ENCODE peak calls at places on chromosomes 13 and 19, in four cellular contexts. K, L, Y and I are unnamed samples.

GRCh38 chr13:21069561-21070004 is 8.2 kb upstream of the LATS2 start:
- DNase-seq in K (no peak), L (no peak), Y (no peak), I (no peak)

GRCh38 chr13:32407854-32408253 is 20.1 kb downstream of the N4BP2L1 start:
- DNase-seq in K (no peak), L (no peak), Y (no peak), I (peak; percentile 31)

GRCh38 chr13:109199280-109199679 is 569.9 kb downstream of the MYO16 start:
- DNase-seq in K (no peak), L (no peak), Y (no peak), I (no peak)

GRCh38 chr13:21033224-21033855 is 28.0 kb downstream of the LATS2 start:
- DNase-seq in K (no peak), L (no peak), Y (no peak), I (no peak)

GRCh38 chr19:17504030-17504429 is 7.4 kb upstream of the PGLS start:
- DNase-seq in K (no peak), L (no peak), Y (no peak), I (no peak)

GRCh38 chr19:50854636-50855410 is at the start of gene KLK3:
- DNase-seq in K (no peak), L (no peak), Y (no peak), I (no peak)

GRCh38 chr13:78608705-78609463 is 5.5 kb upstream of the POU4F1 start:
- DNase-seq in K (no peak), L (no peak), Y (no peak), I (no peak)

GRCh38 chr13:24032252-24032651 is 128.3 kb upstream of the SPATA13 start:
- DNase-seq in K (no peak), L (no peak), Y (no peak), I (no peak)

GRCh38 chr19:34996978-34997640 is 3.0 kb upstream of the GRAMD1A start:
- DNase-seq in K (peak; percentile 10), L (peak; percentile 25), Y (peak; percentile 24), I (no peak)

GRCh38 chr19:49546825-49547565 is 19.2 kb downstream of the RCN3 start:
- DNase-seq in K (peak; percentile 85), L (peak; percentile 70), Y (no peak), I (peak; percentile 80)

GRCh38 chr19:14689598-14690503 is at the start of gene ZNF333:
- DNase-seq in K (peak; percentile 97), L (peak; percentile 99), Y (peak; percentile 98), I (peak; percentile 97)

GRCh38 chr13:33953203-33953602 is 135.3 kb downstream of the RFC3 start:
- DNase-seq in K (no peak), L (no peak), Y (no peak), I (no peak)

GRCh38 chr13:111344471-111345191 is 24.2 kb downstream of the TEX29 start:
- DNase-seq in K (no peak), L (no peak), Y (peak; percentile 89), I (no peak)

GRCh38 chr19:50330365-50331078 is 1.3 kb upstream of the KCNC3 start:
- DNase-seq in K (peak; percentile 92), L (peak; percentile 74), Y (peak; percentile 91), I (peak; percentile 90)

GRCh38 chr19:38532939-38533338 is 84.8 kb downstream of the MAP4K1 start:
- DNase-seq in K (no peak), L (no peak), Y (peak; percentile 4), I (no peak)

GRCh38 chr19:33270769-33271168 is 31.6 kb downstream of the CEBPA start:
- DNase-seq in K (no peak), L (no peak), Y (no peak), I (no peak)

GRCh38 chr19:13036366-13036976 is 41.2 kb downstream of the NFIX start:
- DNase-seq in K (no peak), L (no peak), Y (peak; percentile 72), I (no peak)

GRCh38 chr13:35557475-35557874 is 81.0 kb upstream of the MAB21L1 start:
- DNase-seq in K (no peak), L (no peak), Y (no peak), I (no peak)

GRCh38 chr19:45161715-45162463 is 1.1 kb upstream of the NKPD1 start:
- DNase-seq in K (no peak), L (no peak), Y (no peak), I (no peak)

GRCh38 chr13:83274679-83275078 is 607.6 kb downstream of the SLITRK1 start:
- DNase-seq in K (no peak), L (no peak), Y (no peak), I (no peak)

GRCh38 chr19:2624537-2625091 is 77.9 kb downstream of the GNG7 start:
- DNase-seq in K (peak; percentile 55), L (no peak), Y (peak; percentile 73), I (peak; percentile 64)

GRCh38 chr13:98032168-98032567 is 78.7 kb downstream of the IPO5 start:
- DNase-seq in K (no peak), L (no peak), Y (no peak), I (no peak)

GRCh38 chr13:111389621-111390521 is 69.4 kb downstream of the TEX29 start:
- DNase-seq in K (no peak), L (no peak), Y (no peak), I (no peak)

GRCh38 chr13:41455725-41456419 is 1.5 kb upstream of the RGCC start:
- DNase-seq in K (no peak), L (no peak), Y (no peak), I (peak; percentile 3)

GRCh38 chr13:41458939-41459753 is 1.8 kb downstream of the RGCC start:
- DNase-seq in K (peak; percentile 80), L (peak; percentile 67), Y (peak; percentile 65), I (peak; percentile 66)

GRCh38 chr13:41458187-41458938 is 1.0 kb downstream of the RGCC start:
- DNase-seq in K (peak; percentile 53), L (peak; percentile 49), Y (peak; percentile 75), I (peak; percentile 35)

GRCh38 chr13:41456768-41457588 is at the start of gene RGCC:
- DNase-seq in K (peak; percentile 91), L (peak; percentile 98), Y (peak; percentile 93), I (peak; percentile 91)

DNA sequence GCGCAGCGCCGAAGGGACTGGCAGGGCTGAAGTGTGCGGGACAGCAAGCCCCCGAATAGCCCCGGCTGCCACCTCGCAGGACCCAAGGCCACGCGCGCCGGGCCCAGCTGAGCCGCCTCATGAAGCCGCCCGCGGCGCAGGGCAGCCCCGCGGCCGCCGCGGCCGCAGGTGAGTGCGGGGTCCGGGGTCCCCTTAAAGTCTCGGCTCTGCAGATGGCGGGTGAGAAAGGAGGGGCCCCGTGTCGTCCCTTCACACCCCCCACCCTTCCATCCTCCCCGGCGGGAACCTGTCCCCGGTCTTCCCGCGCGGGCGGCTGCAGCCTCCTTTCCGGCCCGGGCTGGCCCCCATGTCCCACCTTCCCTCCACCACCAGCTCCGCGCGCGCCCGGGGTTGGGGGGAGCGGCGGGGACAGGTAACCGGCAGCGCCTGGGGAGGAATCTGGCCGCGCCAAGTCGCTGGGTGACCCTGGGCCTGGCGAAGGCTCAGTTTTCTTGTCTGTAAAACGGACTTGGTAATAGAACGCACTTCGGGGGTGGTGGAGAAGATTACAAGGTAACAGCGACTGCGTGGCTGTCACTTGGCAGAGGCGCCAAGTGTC is 338 bp downstream of the RGCC start:
- DNase-seq in K (peak; percentile 61), L (peak; percentile 52), Y (peak; percentile 62), I (peak; percentile 38)
- TF ChIP-seq CTCF in K (no peak), L (no peak), Y (no peak), I (no peak)

DNA sequence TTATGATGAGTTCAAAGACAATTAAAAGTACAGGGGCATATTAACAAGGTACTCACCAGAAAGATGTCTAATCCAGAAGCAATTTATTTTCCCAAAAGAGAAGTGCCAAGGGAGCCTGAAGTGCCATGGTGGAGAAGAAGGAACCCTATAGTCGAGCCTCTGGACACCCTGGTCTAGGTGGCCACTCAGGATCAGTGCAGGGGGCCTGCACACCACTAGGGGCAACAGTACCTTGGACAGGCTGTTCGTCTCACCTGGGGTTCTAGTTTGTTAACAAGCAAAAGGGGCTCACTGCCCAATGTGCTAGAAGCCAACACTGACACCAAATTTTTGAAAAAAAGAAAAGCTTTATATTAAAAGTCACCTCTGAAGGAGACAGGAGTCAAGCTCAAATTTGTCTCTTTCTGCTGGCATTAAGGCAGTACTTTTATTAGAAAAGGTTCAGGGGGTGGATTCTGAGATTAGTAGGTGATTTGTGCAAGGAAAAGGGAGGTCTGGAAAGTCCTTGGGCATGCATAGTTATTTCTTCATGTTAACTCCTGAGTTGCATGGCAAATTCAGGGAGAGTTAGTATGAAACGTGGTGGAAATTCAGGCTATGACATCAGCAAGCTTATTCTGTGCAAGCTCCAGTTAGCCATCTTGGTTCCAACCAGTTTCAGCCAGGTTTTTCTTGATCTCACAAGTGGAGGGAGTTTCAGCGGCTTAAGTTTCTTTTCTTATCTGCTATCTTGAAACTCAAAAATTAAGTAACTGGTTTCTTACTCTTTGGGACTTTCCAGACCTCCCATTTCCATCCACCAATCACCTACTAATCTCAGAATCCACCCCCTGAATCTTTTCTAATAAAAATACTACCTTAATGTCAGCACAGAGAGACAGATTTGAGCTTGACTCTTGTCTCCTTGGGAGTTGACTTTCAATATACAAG is 884 bp upstream of the CBY2 start:
- DNase-seq in K (peak; percentile 51), L (no peak), Y (no peak), I (peak; percentile 29)
- TF ChIP-seq CTCF in K (no peak), L (no peak), Y (no peak), I (peak; percentile 59)

GRCh38 chr19:52710538-52710937 is 24.3 kb downstream of the ZNF611 start:
- DNase-seq in K (no peak), L (no peak), Y (no peak), I (no peak)
- TF ChIP-seq CTCF in K (no peak), L (no peak), Y (no peak), I (no peak)

GRCh38 chr13:41660426-41660825 is 203.1 kb downstream of the RGCC start:
- DNase-seq in K (no peak), L (no peak), Y (no peak), I (no peak)

GRCh38 chr13:41655997-41656396 is 198.6 kb downstream of the RGCC start:
- DNase-seq in K (no peak), L (no peak), Y (no peak), I (no peak)

GRCh38 chr13:41652735-41653361 is 195.5 kb downstream of the RGCC start:
- DNase-seq in K (peak; percentile 30), L (peak; percentile 42), Y (no peak), I (peak; percentile 51)

GRCh38 chr13:41654800-41655199 is 197.4 kb downstream of the RGCC start:
- DNase-seq in K (no peak), L (no peak), Y (no peak), I (no peak)

GRCh38 chr13:41658057-41658642 is 200.8 kb downstream of the RGCC start:
- DNase-seq in K (no peak), L (no peak), Y (no peak), I (no peak)
- TF ChIP-seq CTCF in K (no peak), L (no peak), Y (no peak), I (no peak)

GRCh38 chr19:41569481-41570150 is 6.3 kb upstream of the CEACAM21 start:
- DNase-seq in K (no peak), L (no peak), Y (no peak), I (no peak)
- TF ChIP-seq CTCF in K (no peak), L (no peak), Y (no peak), I (no peak)

DNA sequence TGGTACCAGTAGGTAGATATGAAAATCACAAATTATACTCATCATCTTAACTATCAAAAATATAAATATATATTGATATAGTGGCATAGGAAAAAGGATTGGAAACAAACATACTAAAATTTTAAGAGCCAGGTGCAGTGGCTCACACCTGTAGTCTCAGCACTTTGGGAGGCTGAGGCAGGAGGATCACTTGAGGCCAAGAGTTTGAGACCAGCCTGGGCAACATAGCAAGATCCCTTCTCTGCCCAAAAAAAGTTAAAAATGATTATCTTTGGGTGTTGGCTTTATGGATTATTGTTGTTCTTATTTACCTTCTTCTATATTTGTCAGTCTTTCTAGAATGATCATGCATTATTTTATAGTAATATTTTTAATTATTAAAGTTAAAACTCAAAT is 53.4 kb downstream of the FLT1 start:
- DNase-seq in K (no peak), L (no peak), Y (no peak), I (no peak)
- TF ChIP-seq CTCF in K (no peak), L (no peak), Y (no peak), I (no peak)